ENCODE peak calls at places on chromosomes 12 and 14, in seven cellular contexts. One of them, this sample, is unnamed.
A peak's percentile ranks its signal among the peaks of the same experiment; 100 is the strongest.

GRCh38 chr14:104598039-104598438 is 6.5 kb downstream of the TMEM179 start:
- DNase-seq in kidney glomerular epithelial cell: no peak
- DNase-seq in AG08395: no peak
- DNase-seq in SJSA1: no peak
- DNase-seq in NCI-H187: no peak
- DNase-seq in erythroblast: no peak
- DNase-seq in GDM1: no peak
- DNase-seq in this sample: no peak

GRCh38 chr14:56474419-56475022 is 105.1 kb upstream of the TMEM260 start:
- DNase-seq in kidney glomerular epithelial cell: peak; percentile 21
- DNase-seq in AG08395: peak; percentile 53
- DNase-seq in SJSA1: no peak
- DNase-seq in NCI-H187: peak; percentile 44
- DNase-seq in erythroblast: peak; percentile 29
- DNase-seq in GDM1: no peak
- DNase-seq in this sample: peak; percentile 22

GRCh38 chr12:15854916-15855315 is 27.3 kb upstream of the STRAP start:
- DNase-seq in kidney glomerular epithelial cell: peak; percentile 9
- DNase-seq in AG08395: no peak
- DNase-seq in SJSA1: no peak
- DNase-seq in NCI-H187: no peak
- DNase-seq in erythroblast: peak; percentile 4
- DNase-seq in GDM1: no peak
- DNase-seq in this sample: no peak

GRCh38 chr12:92571169-92571568 is 131.6 kb upstream of the PLEKHG7 start:
- DNase-seq in kidney glomerular epithelial cell: no peak
- DNase-seq in AG08395: no peak
- DNase-seq in SJSA1: no peak
- DNase-seq in NCI-H187: no peak
- DNase-seq in erythroblast: no peak
- DNase-seq in GDM1: no peak
- DNase-seq in this sample: no peak

GRCh38 chr14:72275242-72275641 is 343.0 kb downstream of the RGS6 start:
- DNase-seq in kidney glomerular epithelial cell: no peak
- DNase-seq in AG08395: no peak
- DNase-seq in SJSA1: no peak
- DNase-seq in NCI-H187: no peak
- DNase-seq in erythroblast: no peak
- DNase-seq in GDM1: no peak
- DNase-seq in this sample: no peak

GRCh38 chr12:4277856-4278581 is 4.5 kb downstream of the CCND2 start:
- DNase-seq in kidney glomerular epithelial cell: no peak
- DNase-seq in AG08395: no peak
- DNase-seq in SJSA1: no peak
- DNase-seq in NCI-H187: no peak
- DNase-seq in erythroblast: no peak
- DNase-seq in GDM1: no peak
- DNase-seq in this sample: no peak

GRCh38 chr12:51788876-51789275 is 59.6 kb downstream of the FIGNL2 start:
- DNase-seq in kidney glomerular epithelial cell: peak; percentile 34
- DNase-seq in AG08395: peak; percentile 93
- DNase-seq in SJSA1: peak; percentile 63
- DNase-seq in NCI-H187: no peak
- DNase-seq in erythroblast: no peak
- DNase-seq in GDM1: no peak
- DNase-seq in this sample: no peak

GRCh38 chr14:88604213-88604612 is 41.4 kb downstream of the ZC3H14 start:
- DNase-seq in kidney glomerular epithelial cell: no peak
- DNase-seq in AG08395: no peak
- DNase-seq in SJSA1: no peak
- DNase-seq in NCI-H187: no peak
- DNase-seq in erythroblast: no peak
- DNase-seq in GDM1: no peak
- DNase-seq in this sample: no peak

GRCh38 chr12:103712191-103712590 is 125.1 kb downstream of the STAB2 start:
- DNase-seq in kidney glomerular epithelial cell: no peak
- DNase-seq in AG08395: no peak
- DNase-seq in SJSA1: no peak
- DNase-seq in NCI-H187: no peak
- DNase-seq in erythroblast: no peak
- DNase-seq in GDM1: no peak
- DNase-seq in this sample: no peak

GRCh38 chr12:45986646-45987338 is 3.6 kb downstream of the SCAF11 start:
- DNase-seq in kidney glomerular epithelial cell: no peak
- DNase-seq in AG08395: no peak
- DNase-seq in SJSA1: peak; percentile 64
- DNase-seq in NCI-H187: no peak
- DNase-seq in erythroblast: no peak
- DNase-seq in GDM1: peak; percentile 61
- DNase-seq in this sample: no peak

GRCh38 chr14:93239869-93240677 is 33.0 kb downstream of the UBR7 start:
- DNase-seq in kidney glomerular epithelial cell: peak; percentile 45
- DNase-seq in AG08395: peak; percentile 8
- DNase-seq in SJSA1: no peak
- DNase-seq in NCI-H187: no peak
- DNase-seq in erythroblast: no peak
- DNase-seq in GDM1: no peak
- DNase-seq in this sample: no peak